ENCODE peak calls at places on chromosome 7, in nine cellular contexts. One of them, this sample, is unnamed.

GRCh38 chr7:37947840-37948198 is 27.4 kb downstream of the EPDR1 start:
- DNase-seq in AG08396: no peak
- DNase-seq in activated CD8-positive, alpha-beta memory T cell treated with anti-CD3 and anti-CD28 coated beads, Interleukin-2, amount 50 U/mL, for 48 hours: no peak
- DNase-seq in HFFc6: no peak
- DNase-seq in Calu3: no peak
- DNase-seq in HEK293T: no peak
- DNase-seq in GM18507: no peak
- DNase-seq in left lung: no peak
- DNase-seq in non-pigmented ciliary epithelial cell: no peak
- DNase-seq in this sample: no peak

GRCh38 chr7:73829505-73829904 is 1.3 kb upstream of the CLDN4 start:
- DNase-seq in AG08396: no peak
- DNase-seq in activated CD8-positive, alpha-beta memory T cell treated with anti-CD3 and anti-CD28 coated beads, Interleukin-2, amount 50 U/mL, for 48 hours: no peak
- DNase-seq in HFFc6: no peak
- DNase-seq in Calu3: peak; percentile 47
- DNase-seq in HEK293T: no peak
- DNase-seq in GM18507: no peak
- DNase-seq in left lung: peak; percentile 34
- DNase-seq in non-pigmented ciliary epithelial cell: no peak
- DNase-seq in this sample: no peak

GRCh38 chr7:128209229-128210035 is 31.6 kb upstream of the LEP start:
- DNase-seq in AG08396: peak; percentile 84
- DNase-seq in activated CD8-positive, alpha-beta memory T cell treated with anti-CD3 and anti-CD28 coated beads, Interleukin-2, amount 50 U/mL, for 48 hours: peak; percentile 81
- DNase-seq in HFFc6: peak; percentile 50
- DNase-seq in Calu3: peak; percentile 73
- DNase-seq in HEK293T: peak; percentile 86
- DNase-seq in GM18507: peak; percentile 78
- DNase-seq in left lung: peak; percentile 88
- DNase-seq in non-pigmented ciliary epithelial cell: no peak
- DNase-seq in this sample: peak; percentile 74

GRCh38 chr7:130281227-130281626 is 11.7 kb upstream of the CPA4 start:
- DNase-seq in AG08396: peak; percentile 46
- DNase-seq in activated CD8-positive, alpha-beta memory T cell treated with anti-CD3 and anti-CD28 coated beads, Interleukin-2, amount 50 U/mL, for 48 hours: no peak
- DNase-seq in HFFc6: no peak
- DNase-seq in Calu3: no peak
- DNase-seq in HEK293T: no peak
- DNase-seq in GM18507: no peak
- DNase-seq in left lung: no peak
- DNase-seq in non-pigmented ciliary epithelial cell: no peak
- DNase-seq in this sample: no peak

GRCh38 chr7:53315986-53316385 is 280.6 kb downstream of the POM121L12 start:
- DNase-seq in AG08396: no peak
- DNase-seq in activated CD8-positive, alpha-beta memory T cell treated with anti-CD3 and anti-CD28 coated beads, Interleukin-2, amount 50 U/mL, for 48 hours: no peak
- DNase-seq in HFFc6: no peak
- DNase-seq in Calu3: no peak
- DNase-seq in HEK293T: no peak
- DNase-seq in GM18507: no peak
- DNase-seq in left lung: no peak
- DNase-seq in non-pigmented ciliary epithelial cell: no peak
- DNase-seq in this sample: peak; percentile 14

GRCh38 chr7:78863248-78863647 is 590.2 kb downstream of the MAGI2 start:
- DNase-seq in AG08396: no peak
- DNase-seq in activated CD8-positive, alpha-beta memory T cell treated with anti-CD3 and anti-CD28 coated beads, Interleukin-2, amount 50 U/mL, for 48 hours: no peak
- DNase-seq in HFFc6: no peak
- DNase-seq in Calu3: no peak
- DNase-seq in HEK293T: no peak
- DNase-seq in GM18507: no peak
- DNase-seq in left lung: no peak
- DNase-seq in non-pigmented ciliary epithelial cell: no peak
- DNase-seq in this sample: no peak

GRCh38 chr7:114922151-114922651 is 307 bp downstream of the MDFIC start:
- DNase-seq in AG08396: peak; percentile 83
- DNase-seq in activated CD8-positive, alpha-beta memory T cell treated with anti-CD3 and anti-CD28 coated beads, Interleukin-2, amount 50 U/mL, for 48 hours: peak; percentile 84
- DNase-seq in HFFc6: no peak
- DNase-seq in Calu3: peak; percentile 36
- DNase-seq in HEK293T: peak; percentile 64
- DNase-seq in GM18507: no peak
- DNase-seq in left lung: peak; percentile 88
- DNase-seq in non-pigmented ciliary epithelial cell: no peak
- DNase-seq in this sample: no peak

GRCh38 chr7:99006739-99007424 is 128.6 kb downstream of the TRRAP start:
- DNase-seq in AG08396: no peak
- DNase-seq in activated CD8-positive, alpha-beta memory T cell treated with anti-CD3 and anti-CD28 coated beads, Interleukin-2, amount 50 U/mL, for 48 hours: peak; percentile 37
- DNase-seq in HFFc6: no peak
- DNase-seq in Calu3: no peak
- DNase-seq in HEK293T: no peak
- DNase-seq in GM18507: no peak
- DNase-seq in left lung: no peak
- DNase-seq in non-pigmented ciliary epithelial cell: no peak
- DNase-seq in this sample: no peak

GRCh38 chr7:118826237-118826636 is 601.7 kb downstream of the ANKRD7 start:
- DNase-seq in AG08396: no peak
- DNase-seq in activated CD8-positive, alpha-beta memory T cell treated with anti-CD3 and anti-CD28 coated beads, Interleukin-2, amount 50 U/mL, for 48 hours: no peak
- DNase-seq in HFFc6: no peak
- DNase-seq in Calu3: no peak
- DNase-seq in HEK293T: no peak
- DNase-seq in GM18507: no peak
- DNase-seq in left lung: no peak
- DNase-seq in non-pigmented ciliary epithelial cell: no peak
- DNase-seq in this sample: peak; percentile 85

GRCh38 chr7:142894112-142894835 is 8.7 kb upstream of the TRPV6 start:
- DNase-seq in AG08396: no peak
- DNase-seq in activated CD8-positive, alpha-beta memory T cell treated with anti-CD3 and anti-CD28 coated beads, Interleukin-2, amount 50 U/mL, for 48 hours: peak; percentile 20
- DNase-seq in HFFc6: no peak
- DNase-seq in Calu3: no peak
- DNase-seq in HEK293T: no peak
- DNase-seq in GM18507: no peak
- DNase-seq in left lung: no peak
- DNase-seq in non-pigmented ciliary epithelial cell: no peak
- DNase-seq in this sample: no peak

GRCh38 chr7:71131256-71131752 is 640 bp upstream of the GALNT17 start:
- DNase-seq in AG08396: no peak
- DNase-seq in activated CD8-positive, alpha-beta memory T cell treated with anti-CD3 and anti-CD28 coated beads, Interleukin-2, amount 50 U/mL, for 48 hours: peak; percentile 52
- DNase-seq in HFFc6: no peak
- DNase-seq in Calu3: no peak
- DNase-seq in HEK293T: no peak
- DNase-seq in GM18507: no peak
- DNase-seq in left lung: peak; percentile 81
- DNase-seq in non-pigmented ciliary epithelial cell: no peak
- DNase-seq in this sample: peak; percentile 33

GRCh38 chr7:97845622-97846203 is 26.5 kb downstream of the ASNS start:
- DNase-seq in AG08396: peak; percentile 25
- DNase-seq in activated CD8-positive, alpha-beta memory T cell treated with anti-CD3 and anti-CD28 coated beads, Interleukin-2, amount 50 U/mL, for 48 hours: no peak
- DNase-seq in HFFc6: peak; percentile 24
- DNase-seq in Calu3: peak; percentile 17
- DNase-seq in HEK293T: no peak
- DNase-seq in GM18507: no peak
- DNase-seq in left lung: no peak
- DNase-seq in non-pigmented ciliary epithelial cell: no peak
- DNase-seq in this sample: peak; percentile 22

GRCh38 chr7:70387197-70387596 is 744.7 kb upstream of the GALNT17 start:
- DNase-seq in AG08396: no peak
- DNase-seq in activated CD8-positive, alpha-beta memory T cell treated with anti-CD3 and anti-CD28 coated beads, Interleukin-2, amount 50 U/mL, for 48 hours: no peak
- DNase-seq in HFFc6: no peak
- DNase-seq in Calu3: no peak
- DNase-seq in HEK293T: no peak
- DNase-seq in GM18507: no peak
- DNase-seq in left lung: no peak
- DNase-seq in non-pigmented ciliary epithelial cell: no peak
- DNase-seq in this sample: no peak

GRCh38 chr7:33964417-33965115 is 59.2 kb downstream of the BMPER start:
- DNase-seq in AG08396: no peak
- DNase-seq in activated CD8-positive, alpha-beta memory T cell treated with anti-CD3 and anti-CD28 coated beads, Interleukin-2, amount 50 U/mL, for 48 hours: no peak
- DNase-seq in HFFc6: no peak
- DNase-seq in Calu3: no peak
- DNase-seq in HEK293T: no peak
- DNase-seq in GM18507: no peak
- DNase-seq in left lung: no peak
- DNase-seq in non-pigmented ciliary epithelial cell: no peak
- DNase-seq in this sample: no peak

GRCh38 chr7:74544706-74545469 is 91.2 kb downstream of the GTF2IRD1 start:
- DNase-seq in AG08396: peak; percentile 63
- DNase-seq in activated CD8-positive, alpha-beta memory T cell treated with anti-CD3 and anti-CD28 coated beads, Interleukin-2, amount 50 U/mL, for 48 hours: peak; percentile 66
- DNase-seq in HFFc6: peak; percentile 26
- DNase-seq in Calu3: no peak
- DNase-seq in HEK293T: peak; percentile 44
- DNase-seq in GM18507: peak; percentile 30
- DNase-seq in left lung: no peak
- DNase-seq in non-pigmented ciliary epithelial cell: peak; percentile 13
- DNase-seq in this sample: peak; percentile 35

GRCh38 chr7:151403764-151404163 is 6.1 kb downstream of the WDR86 start:
- DNase-seq in AG08396: no peak
- DNase-seq in activated CD8-positive, alpha-beta memory T cell treated with anti-CD3 and anti-CD28 coated beads, Interleukin-2, amount 50 U/mL, for 48 hours: no peak
- DNase-seq in HFFc6: no peak
- DNase-seq in Calu3: peak; percentile 26
- DNase-seq in HEK293T: no peak
- DNase-seq in GM18507: no peak
- DNase-seq in left lung: no peak
- DNase-seq in non-pigmented ciliary epithelial cell: no peak
- DNase-seq in this sample: no peak

GRCh38 chr7:46319841-46320240 is 398.8 kb upstream of the IGFBP3 start:
- DNase-seq in AG08396: no peak
- DNase-seq in activated CD8-positive, alpha-beta memory T cell treated with anti-CD3 and anti-CD28 coated beads, Interleukin-2, amount 50 U/mL, for 48 hours: no peak
- DNase-seq in HFFc6: no peak
- DNase-seq in Calu3: no peak
- DNase-seq in HEK293T: no peak
- DNase-seq in GM18507: no peak
- DNase-seq in left lung: no peak
- DNase-seq in non-pigmented ciliary epithelial cell: no peak
- DNase-seq in this sample: no peak

GRCh38 chr7:55236454-55236853 is 128.7 kb upstream of the LANCL2 start:
- DNase-seq in AG08396: no peak
- DNase-seq in activated CD8-positive, alpha-beta memory T cell treated with anti-CD3 and anti-CD28 coated beads, Interleukin-2, amount 50 U/mL, for 48 hours: no peak
- DNase-seq in HFFc6: no peak
- DNase-seq in Calu3: no peak
- DNase-seq in HEK293T: no peak
- DNase-seq in GM18507: no peak
- DNase-seq in left lung: no peak
- DNase-seq in non-pigmented ciliary epithelial cell: no peak
- DNase-seq in this sample: no peak

GRCh38 chr7:17041324-17041723 is 159.5 kb upstream of the AGR3 start:
- DNase-seq in AG08396: peak; percentile 54
- DNase-seq in activated CD8-positive, alpha-beta memory T cell treated with anti-CD3 and anti-CD28 coated beads, Interleukin-2, amount 50 U/mL, for 48 hours: no peak
- DNase-seq in HFFc6: peak; percentile 95
- DNase-seq in Calu3: no peak
- DNase-seq in HEK293T: no peak
- DNase-seq in GM18507: no peak
- DNase-seq in left lung: no peak
- DNase-seq in non-pigmented ciliary epithelial cell: peak; percentile 91
- DNase-seq in this sample: no peak

GRCh38 chr7:93890041-93890463 is 501 bp downstream of the TFPI2 start:
- DNase-seq in AG08396: peak; percentile 30
- DNase-seq in activated CD8-positive, alpha-beta memory T cell treated with anti-CD3 and anti-CD28 coated beads, Interleukin-2, amount 50 U/mL, for 48 hours: peak; percentile 53
- DNase-seq in HFFc6: no peak
- DNase-seq in Calu3: no peak
- DNase-seq in HEK293T: peak; percentile 48
- DNase-seq in GM18507: no peak
- DNase-seq in left lung: peak; percentile 71
- DNase-seq in non-pigmented ciliary epithelial cell: no peak
- DNase-seq in this sample: peak; percentile 15

GRCh38 chr7:117672433-117672832 is 192.6 kb downstream of the CFTR start:
- DNase-seq in AG08396: no peak
- DNase-seq in activated CD8-positive, alpha-beta memory T cell treated with anti-CD3 and anti-CD28 coated beads, Interleukin-2, amount 50 U/mL, for 48 hours: no peak
- DNase-seq in HFFc6: no peak
- DNase-seq in Calu3: no peak
- DNase-seq in HEK293T: no peak
- DNase-seq in GM18507: no peak
- DNase-seq in left lung: no peak
- DNase-seq in non-pigmented ciliary epithelial cell: no peak
- DNase-seq in this sample: no peak

This sample was measured in SK-N-DZ.